ENCODE peak calls at places on chromosomes 12 and 14, in six cellular contexts. P is GM12878, O is H1, N is HCT116, W is K562, D is HepG2. V is an unnamed sample.
A peak's percentile ranks its signal among the peaks of the same experiment; 100 is the strongest.

GRCh38 chr12:11023387-11023786 is 967 bp upstream of the TAS2R19 start:
- DNase-seq in P (no peak), O (no peak), N (no peak), W (no peak), D (peak; percentile 21), V (no peak)

GRCh38 chr14:68245146-68246073 is 425.8 kb downstream of the RAD51B start:
- DNase-seq in P (no peak), O (no peak), N (no peak), W (peak; percentile 14), D (no peak), V (no peak)

GRCh38 chr12:43852744-43853143 is 16.9 kb downstream of the TMEM117 start:
- DNase-seq in P (no peak), O (no peak), N (no peak), W (no peak), D (no peak), V (no peak)

GRCh38 chr12:75041481-75041880 is 168.2 kb downstream of the KCNC2 start:
- DNase-seq in P (no peak), O (no peak), N (no peak), W (no peak), D (no peak), V (no peak)

GRCh38 chr12:103779410-103780092 is 61.5 kb downstream of the NT5DC3 start:
- DNase-seq in P (no peak), O (no peak), N (no peak), W (no peak), D (no peak), V (peak; percentile 40)

GRCh38 chr14:30657606-30658163 is 35.6 kb downstream of the SCFD1 start:
- DNase-seq in P (no peak), O (no peak), N (no peak), W (no peak), D (peak; percentile 39), V (no peak)

GRCh38 chr14:41604793-41605534 is 1.7 kb upstream of the LRFN5 start:
- DNase-seq in P (no peak), O (no peak), N (no peak), W (no peak), D (no peak), V (peak; percentile 76)

GRCh38 chr12:72209096-72209495 is 63.1 kb upstream of the TRHDE start:
- DNase-seq in P (no peak), O (no peak), N (no peak), W (no peak), D (no peak), V (no peak)

GRCh38 chr14:59398841-59399240 is 66.3 kb downstream of the GPR135 start:
- DNase-seq in P (no peak), O (no peak), N (no peak), W (no peak), D (no peak), V (no peak)

GRCh38 chr12:50509009-50509663 is 4.4 kb downstream of the DIP2B start:
- DNase-seq in P (no peak), O (no peak), N (no peak), W (no peak), D (peak; percentile 61), V (no peak)

GRCh38 chr12:115932073-115932472 is 345.4 kb downstream of the MED13L start:
- DNase-seq in P (no peak), O (no peak), N (no peak), W (peak; percentile 25), D (no peak), V (no peak)

GRCh38 chr14:92951912-92952471 is 29.0 kb downstream of the CHGA start:
- DNase-seq in P (peak; percentile 37), O (peak; percentile 47), N (peak; percentile 27), W (peak; percentile 72), D (peak; percentile 37), V (no peak)
- H3K4me3 ChIP-seq in P (no peak overlapping the region), O (no peak overlapping the region), N (no peak overlapping the region), W (no peak overlapping the region), D (no peak overlapping the region), V (no peak overlapping the region)

GRCh38 chr14:93137864-93138263 is 22.1 kb upstream of the ITPK1 start:
- DNase-seq in P (no peak), O (no peak), N (no peak), W (peak; percentile 38), D (peak; percentile 56), V (no peak)

GRCh38 chr14:93132472-93133065 is 16.8 kb upstream of the ITPK1 start:
- DNase-seq in P (no peak), O (no peak), N (no peak), W (no peak), D (peak; percentile 70), V (no peak)

GRCh38 chr14:93135399-93135798 is 19.7 kb upstream of the ITPK1 start:
- DNase-seq in P (no peak), O (no peak), N (no peak), W (no peak), D (no peak), V (no peak)

GRCh38 chr14:93136009-93136408 is 20.3 kb upstream of the ITPK1 start:
- DNase-seq in P (no peak), O (no peak), N (no peak), W (no peak), D (no peak), V (no peak)

DNA sequence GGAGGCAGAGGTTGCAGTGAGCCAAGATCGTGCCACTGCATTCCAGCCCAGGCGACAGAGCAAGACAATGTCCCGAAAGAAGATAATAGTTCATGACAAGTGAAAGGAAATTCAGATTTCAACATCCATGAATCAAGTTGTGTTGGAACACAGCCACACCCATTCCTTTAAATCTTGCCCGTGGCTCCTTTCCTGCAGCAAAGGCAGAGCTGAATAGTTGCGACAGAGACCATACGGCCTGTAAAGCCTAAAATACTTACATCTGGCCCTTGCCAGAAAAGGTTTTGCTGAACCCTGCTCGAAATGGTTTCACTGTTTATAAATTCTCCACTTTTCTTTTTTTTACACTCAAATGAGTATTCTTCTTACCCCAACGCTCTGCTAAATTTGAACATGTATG is 17.8 kb upstream of the ITPK1 start:
- DNase-seq in P (no peak), O (no peak), N (no peak), W (no peak), D (no peak), V (no peak)
- TF ChIP-seq ZNF274 in P (no peak), O (no peak), N (no peak), W (no peak), D (no peak), V (no peak)

DNA sequence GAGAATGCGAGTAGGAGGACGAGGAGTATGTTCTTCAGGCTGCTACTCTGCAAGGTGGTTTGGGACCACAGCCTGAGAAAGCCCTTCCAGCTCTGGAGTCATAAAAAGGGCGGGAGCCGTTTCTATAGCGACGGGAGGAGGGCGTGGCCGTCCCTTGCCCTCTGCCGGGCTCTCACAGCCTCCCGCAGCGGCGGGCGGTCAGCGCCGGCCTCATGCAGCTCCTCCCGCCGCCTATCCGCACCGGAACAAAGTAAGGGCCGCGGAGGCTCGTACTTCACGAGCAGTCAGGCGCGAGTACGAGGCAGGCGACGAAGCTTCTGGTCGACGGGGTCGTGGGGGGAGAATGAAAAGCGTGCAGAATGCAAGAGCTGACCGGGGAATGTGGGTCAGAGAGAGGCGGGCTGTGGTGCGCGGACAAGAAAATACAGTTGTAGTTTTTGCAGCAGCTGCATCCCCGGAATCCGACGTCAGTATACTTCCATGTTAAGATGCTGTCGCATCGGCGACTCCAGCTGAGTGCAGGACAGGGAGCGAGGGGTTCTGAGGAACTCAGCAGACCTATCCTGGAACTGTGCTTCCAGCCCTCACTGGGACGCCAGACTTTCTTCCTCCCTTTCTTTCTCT is at the start of gene DYRK4:
- DNase-seq in P (no peak), O (peak; percentile 72), N (no peak), W (peak; percentile 77), D (peak; percentile 72), V (peak; percentile 100)
- H3K4me3 ChIP-seq in P (no peak within 1 kb of the TSS), O (peak within 1 kb of the TSS; percentile 21), N (no peak within 1 kb of the TSS), W (no peak within 1 kb of the TSS), D (peak within 1 kb of the TSS; percentile 13), V (peak within 1 kb of the TSS; percentile 27)

GRCh38 chr12:124292385-124292784 is 2.5 kb upstream of the RFLNA start:
- DNase-seq in P (no peak), O (no peak), N (no peak), W (no peak), D (no peak), V (no peak)

GRCh38 chr12:124294686-124295315 is at the start of gene RFLNA:
- DNase-seq in P (no peak), O (no peak), N (no peak), W (no peak), D (no peak), V (peak; percentile 36)

GRCh38 chr12:124295431-124296058 is 652 bp downstream of the RFLNA start:
- DNase-seq in P (no peak), O (no peak), N (no peak), W (no peak), D (no peak), V (no peak)

GRCh38 chr12:124296295-124296915 is 1.5 kb downstream of the RFLNA start:
- DNase-seq in P (no peak), O (no peak), N (no peak), W (no peak), D (no peak), V (no peak)

GRCh38 chr12:124293286-124294003 is 1.4 kb upstream of the RFLNA start:
- DNase-seq in P (no peak), O (no peak), N (no peak), W (peak; percentile 29), D (no peak), V (no peak)
- TF ChIP-seq ZNF274 in P (no peak), O (no peak), N (no peak), W (no peak), D (no peak), V (no peak)

DNA sequence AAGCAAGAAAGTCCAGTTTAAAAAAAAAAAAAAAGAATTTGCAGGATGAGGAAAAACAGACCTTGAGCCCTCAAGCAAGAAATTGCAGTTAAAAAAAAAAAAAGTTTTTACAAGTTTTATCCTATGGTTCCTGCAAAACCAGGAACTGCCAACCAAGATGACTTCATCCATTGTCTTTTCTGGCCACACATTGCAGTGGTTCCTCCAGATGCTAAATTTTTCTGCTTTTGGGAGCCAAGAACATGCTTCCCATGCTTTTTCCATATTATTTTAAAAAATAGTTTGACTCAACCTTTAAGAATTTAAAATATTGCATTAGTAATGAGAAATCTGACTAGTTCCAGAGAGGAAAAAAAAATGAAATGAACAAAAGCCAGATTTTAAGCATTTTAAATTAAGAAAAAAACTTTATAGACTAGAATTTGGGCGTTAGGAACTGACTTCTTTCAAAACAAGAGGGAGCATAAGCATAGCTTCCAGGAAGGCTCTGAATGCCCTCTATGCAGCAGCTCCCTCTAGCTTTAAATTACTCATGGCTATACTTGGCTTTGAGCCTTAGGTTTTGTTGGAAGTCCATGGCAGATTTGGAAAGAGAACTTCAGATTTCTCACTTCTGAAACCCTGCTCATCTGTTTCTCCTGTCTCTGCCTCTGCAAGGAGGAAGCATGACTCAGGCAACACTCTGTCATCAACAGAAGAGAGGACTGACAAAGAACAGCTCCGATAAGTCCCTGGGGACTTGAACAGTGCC is 124.5 kb downstream of the GPR65 start:
- DNase-seq in P (no peak), O (no peak), N (no peak), W (no peak), D (no peak), V (no peak)
- H3K4me3 ChIP-seq in P (no peak overlapping the region), O (no peak overlapping the region), N (no peak overlapping the region), W (no peak overlapping the region), D (no peak overlapping the region), V (no peak overlapping the region)

DNA sequence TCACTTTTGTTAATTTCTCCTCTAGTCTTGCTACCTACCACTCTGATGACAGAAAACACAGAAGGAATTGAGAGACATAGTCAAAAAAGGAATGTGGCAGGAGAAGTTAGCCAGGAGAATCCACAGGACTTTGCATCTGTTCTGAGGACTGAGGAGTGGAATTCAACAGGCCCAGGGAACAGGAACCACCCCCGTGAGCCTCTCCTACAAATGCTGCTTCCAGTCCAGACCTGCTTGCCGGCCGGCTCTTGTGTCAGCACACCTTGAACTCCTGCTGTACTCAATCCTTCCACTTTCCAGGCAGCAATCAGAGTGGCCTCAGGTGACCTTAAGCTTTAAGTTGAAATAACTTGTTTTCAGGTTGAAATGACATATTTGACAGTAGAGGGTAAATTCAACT is 903.1 kb downstream of the BCL11B start:
- DNase-seq in P (no peak), O (no peak), N (no peak), W (no peak), D (no peak), V (no peak)
- TF ChIP-seq ZNF274 in P (no peak), O (no peak), N (no peak), W (no peak), D (no peak), V (no peak)